ENCODE peak calls at places on chromosomes 3 and 15, in six cellular contexts. P is osteocyte, F is RWPE1, T is GM06990, A is transverse colon, Q is HCT116. M is an unnamed sample.

GRCh38 chr3:156489462-156489911 is 65.4 kb downstream of the SSR3 start:
- DNase-seq in P (no peak), F (no peak), T (no peak), A (no peak), Q (no peak), M (no peak)

GRCh38 chr3:100500320-100500880 is 8.0 kb downstream of the TMEM45A start:
- DNase-seq in P (no peak), F (no peak), T (no peak), A (no peak), Q (no peak), M (no peak)

GRCh38 chr3:133865136-133865855 is 30.4 kb downstream of the RAB6B start:
- DNase-seq in P (no peak), F (no peak), T (no peak), A (no peak), Q (no peak), M (no peak)

GRCh38 chr15:90268415-90268814 is 2.9 kb downstream of the NGRN start:
- DNase-seq in P (no peak), F (no peak), T (no peak), A (no peak), Q (no peak), M (no peak)

GRCh38 chr3:149534671-149535394 is 60.3 kb downstream of the TM4SF4 start:
- DNase-seq in P (no peak), F (no peak), T (no peak), A (no peak), Q (no peak), M (no peak)

GRCh38 chr3:65425880-65426279 is 612.8 kb downstream of the MAGI1 start:
- DNase-seq in P (no peak), F (peak), T (no peak), A (no peak), Q (no peak), M (no peak)

GRCh38 chr15:97981058-97981457 is 20.6 kb downstream of the ARRDC4 start:
- DNase-seq in P (no peak), F (no peak), T (no peak), A (no peak), Q (no peak), M (no peak)

GRCh38 chr3:40631341-40631995 is 106.7 kb downstream of the ZNF621 start:
- DNase-seq in P (no peak), F (no peak), T (no peak), A (peak), Q (no peak), M (no peak)

GRCh38 chr3:45943207-45943846 is at the start of gene CXCR6:
- DNase-seq in P (no peak), F (no peak), T (no peak), A (peak), Q (no peak), M (peak)

GRCh38 chr3:158775801-158776399 is 26.0 kb upstream of the MFSD1 start:
- DNase-seq in P (no peak), F (no peak), T (no peak), A (no peak), Q (no peak), M (no peak)

GRCh38 chr3:119329551-119329950 is 35.4 kb downstream of the ARHGAP31 start:
- DNase-seq in P (no peak), F (no peak), T (no peak), A (no peak), Q (no peak), M (no peak)

GRCh38 chr3:192514081-192514753 is 213.1 kb downstream of the FGF12 start:
- DNase-seq in P (no peak), F (peak), T (peak), A (no peak), Q (no peak), M (no peak)

GRCh38 chr15:62649793-62650420 is 392.6 kb upstream of the TPM1 start:
- DNase-seq in P (no peak), F (no peak), T (peak), A (no peak), Q (no peak), M (peak)

GRCh38 chr15:48992545-48992944 is 28.8 kb upstream of the SHC4 start:
- DNase-seq in P (no peak), F (no peak), T (no peak), A (no peak), Q (no peak), M (no peak)

DNA sequence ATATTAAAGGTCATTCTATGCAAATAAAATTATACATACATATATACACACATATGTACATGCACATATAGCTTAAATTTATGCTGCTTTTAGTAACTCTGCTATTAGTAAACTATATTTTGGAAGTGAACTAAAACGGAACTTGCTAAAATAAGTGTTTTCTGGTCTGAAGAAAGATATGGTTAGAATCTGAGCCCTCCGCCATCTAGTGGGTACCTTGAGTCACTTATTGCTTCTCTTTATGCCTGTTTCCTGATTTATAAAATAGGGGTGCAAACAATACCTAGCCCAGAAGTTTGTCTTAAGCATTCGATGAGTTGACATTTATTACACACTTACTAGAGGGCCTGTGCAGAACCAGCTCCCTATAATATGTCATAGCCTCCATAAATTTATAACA is 255.7 kb downstream of the CNTN6 start:
- DNase-seq in P (no peak), F (no peak), T (no peak), A (no peak), Q (no peak), M (no peak)
- TF ChIP-seq CTCF in P (peak), F (no peak), T (no peak), A (no peak), Q (no peak), M (no peak)

DNA sequence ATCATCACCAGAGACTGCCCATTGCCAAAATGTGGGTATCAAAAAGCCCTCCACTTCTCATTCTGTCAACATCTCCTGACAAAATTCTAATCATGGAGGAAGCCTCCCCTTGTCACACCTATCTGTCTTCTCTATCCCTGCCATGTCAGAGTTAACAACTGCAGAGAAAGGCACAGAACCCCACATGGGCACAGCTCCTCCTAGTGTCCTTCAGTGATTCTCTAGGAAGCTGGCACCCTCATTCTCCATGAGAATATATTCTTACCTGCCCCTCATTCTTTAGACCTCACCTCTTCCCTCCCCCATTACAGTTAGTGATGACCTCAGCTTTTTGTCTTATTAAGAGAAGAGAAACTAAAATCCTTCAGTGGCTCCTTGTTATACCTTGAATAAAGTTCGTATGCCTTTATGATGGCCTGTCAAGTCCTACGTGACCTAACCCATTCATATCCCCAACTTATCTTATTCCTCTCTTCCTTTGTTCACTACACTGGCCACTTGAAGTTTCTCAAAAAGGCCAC is 44.6 kb downstream of the NME9 start:
- DNase-seq in P (no peak), F (no peak), T (no peak), A (no peak), Q (no peak), M (no peak)
- TF ChIP-seq CTCF in P (peak), F (no peak), T (peak), A (no peak), Q (peak), M (no peak)

GRCh38 chr3:56682458-56683121 is 475 bp downstream of the TASOR start:
- DNase-seq in P (peak), F (peak), T (peak), A (peak), Q (no peak), M (peak)
- TF ChIP-seq CTCF in P (peak), F (no peak), T (no peak), A (no peak), Q (no peak), M (no peak)

GRCh38 chr15:52678468-52679231 is 538 bp downstream of the ATOSA start:
- DNase-seq in P (peak), F (peak), T (peak), A (peak), Q (no peak), M (peak)
- TF ChIP-seq CTCF in P (peak), F (peak), T (no peak), A (no peak), Q (no peak), M (no peak)

GRCh38 chr15:26082069-26082832 is 219.1 kb upstream of the ATP10A start:
- DNase-seq in P (peak), F (peak), T (peak), A (peak), Q (no peak), M (peak)
- TF ChIP-seq CTCF in P (no peak), F (no peak), T (no peak), A (no peak), Q (no peak), M (no peak)

DNA sequence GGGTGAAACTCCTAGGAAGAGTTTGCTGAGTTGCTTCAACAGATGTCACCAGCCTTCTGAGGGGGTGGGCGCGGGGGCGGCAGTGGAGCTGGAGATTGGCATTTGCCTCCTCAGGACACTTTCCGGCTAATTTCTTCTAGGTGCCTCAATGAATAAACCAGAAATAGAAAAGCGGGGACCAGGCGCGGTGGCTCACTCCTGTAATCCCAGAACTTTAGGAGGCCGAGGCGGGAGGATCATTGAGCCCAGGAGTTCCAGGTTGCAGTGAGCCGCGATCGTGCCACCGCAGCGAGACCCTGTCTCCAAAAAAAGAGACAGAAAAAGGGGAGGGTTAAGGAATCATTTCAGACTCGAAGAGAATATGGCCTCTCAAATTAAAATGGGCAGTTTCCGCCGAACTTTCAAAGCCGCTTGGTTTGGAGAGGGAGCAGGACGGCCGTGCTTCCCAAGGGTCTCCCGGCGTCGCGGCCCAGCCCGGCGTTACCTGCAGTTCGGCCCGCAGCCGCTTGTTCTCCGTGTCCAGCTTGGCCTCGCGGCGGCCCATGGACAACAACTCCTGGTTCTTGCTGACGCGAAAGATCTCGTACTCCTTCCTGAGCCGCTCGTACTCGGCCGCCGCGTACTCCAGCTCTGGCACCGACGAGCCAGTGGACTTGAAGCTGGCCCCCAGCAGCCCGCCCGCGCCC is 587 bp downstream of the NPHP3 start:
- DNase-seq in P (peak), F (peak), T (peak), A (peak), Q (no peak), M (peak)
- TF ChIP-seq CTCF in P (peak), F (peak), T (no peak), A (peak), Q (no peak), M (no peak)

GRCh38 chr3:160929595-160929994 is 173.6 kb downstream of the PPM1L start:
- DNase-seq in P (no peak), F (no peak), T (no peak), A (peak), Q (no peak), M (no peak)
- TF ChIP-seq CTCF in P (no peak), F (no peak), T (no peak), A (no peak), Q (peak), M (no peak)

M was measured in activated CD8-positive, alpha-beta T cell treated with anti-CD3 and anti-CD28 coated beads for 36 hours.